ENCODE peak calls at places on chromosomes 11 and 22, in eight cellular contexts. E is adrenal gland; F is SHP77; Y is CD4-positive, alpha-beta memory T cell; L is T-helper 2 cell treated with Interferon-gamma antibody and Interleukin-4, amounts not matched to agents 5 μg/mL and 100 μg/mL, for 36 hours; B is thoracic aorta; O is stimulated activated CD4-positive, alpha-beta T cell treated with anti-CD3 and anti-CD28 coated beads, Interleukin-2, amount 100 ng/mL, for 48 hours; U is activated T-cell treated with anti-CD3 and anti-CD28 coated beads, Interleukin-2, amount 50 U/mL, for 72 hours. C is an unnamed sample.
A peak's percentile ranks its signal among the peaks of the same experiment; 100 is the strongest.

GRCh38 chr11:75270896-75271415 is 30.4 kb downstream of the TPBGL start:
- DNase-seq in L (no peak), O (no peak), Y (peak; percentile 22), E (peak; percentile 41), F (no peak), B (no peak), U (no peak), C (no peak)

GRCh38 chr22:37503850-37504249 is 15.4 kb downstream of the CARD10 start:
- DNase-seq in Y (no peak), L (no peak), F (no peak), O (no peak), E (peak; percentile 97), B (no peak), U (no peak), C (no peak)

GRCh38 chr11:12285106-12285505 is 92.3 kb upstream of the PARVA start:
- DNase-seq in U (no peak), E (no peak), Y (no peak), B (no peak), F (no peak), O (no peak), L (no peak), C (no peak)

GRCh38 chr22:20979940-20980453 is 2.1 kb upstream of the LZTR1 start:
- DNase-seq in F (no peak), E (no peak), O (no peak), L (no peak), U (no peak), B (no peak), Y (no peak), C (no peak)

GRCh38 chr22:47835726-47836125 is 1073.3 kb downstream of the TBC1D22A start:
- DNase-seq in L (no peak), F (no peak), E (no peak), Y (no peak), O (no peak), U (no peak), B (no peak), C (no peak)

GRCh38 chr11:109892321-109892794 is 200.8 kb upstream of the ZC3H12C start:
- DNase-seq in U (no peak), L (no peak), B (no peak), F (no peak), Y (no peak), E (no peak), O (no peak), C (no peak)

GRCh38 chr11:76769645-76770586 is 13.2 kb upstream of the TSKU start:
- DNase-seq in U (no peak), O (no peak), B (no peak), L (no peak), F (peak; percentile 30), E (peak; percentile 69), Y (no peak), C (no peak)

GRCh38 chr11:7439921-7440320 is 45.4 kb upstream of the OLFML1 start:
- DNase-seq in E (no peak), B (no peak), L (no peak), Y (no peak), F (no peak), U (no peak), O (no peak), C (no peak)

GRCh38 chr11:1162153-1162497 is 4.4 kb downstream of the MUC5AC start:
- DNase-seq in E (no peak), B (no peak), Y (no peak), O (no peak), U (no peak), L (no peak), F (no peak), C (no peak)

C was measured in NCI-H1694 treated with DMSO at 0.1 percent for 48 hours.